ENCODE peak calls at places on chromosome 4, in ten cellular contexts. D is uterus, K is ovary, U is colonic mucosa, Z is suprapubic skin, W is body of pancreas, B is pancreas, M is HCT116, Q is heart left ventricle, X is endothelial cell of umbilical vein. Y is an unnamed sample. For H3K9me3, the result is how much of the 10 kb centered on the place peaks cover.

GRCh38 chr4:42627887-42628646 is 28.8 kb downstream of the ATP8A1 start:
- DNase-seq in B (peak), Q (peak), U (peak), D (peak), W (peak), K (peak), Z (peak), M (no peak), X (no peak), Y (no peak)

GRCh38 chr4:2672700-2673099 is 83.4 kb downstream of the TNIP2 start:
- DNase-seq in M (no peak), D (no peak), Z (no peak), B (no peak), K (no peak), Q (no peak), U (no peak), W (no peak), X (no peak), Y (no peak)

GRCh38 chr4:154622598-154622997 is 10.1 kb upstream of the FGG start:
- DNase-seq in M (peak), Q (no peak), B (no peak), W (peak), D (no peak), U (peak), X (peak), K (no peak), Z (no peak), Y (peak)

GRCh38 chr4:185837415-185838103 is 25.6 kb upstream of the SORBS2 start:
- DNase-seq in B (no peak), D (no peak), Z (no peak), Q (no peak), M (no peak), U (no peak), X (peak), K (no peak), W (no peak), Y (no peak)

GRCh38 chr4:47913328-47913727 is 1.1 kb downstream of the NFXL1 start:
- DNase-seq in W (no peak), K (no peak), Z (no peak), M (no peak), X (peak), Q (no peak), U (no peak), B (no peak), D (no peak), Y (no peak)

GRCh38 chr4:184669251-184669650 is 19.7 kb downstream of the PRIMPOL start:
- DNase-seq in X (no peak), U (no peak), D (no peak), Q (no peak), M (no peak), K (no peak), B (no peak), Z (no peak), W (no peak), Y (no peak)

GRCh38 chr4:112896326-112896892 is 153.0 kb upstream of the ANK2 start:
- DNase-seq in B (no peak), U (no peak), X (no peak), Q (no peak), M (no peak), D (no peak), Z (no peak), K (no peak), W (no peak), Y (peak)

GRCh38 chr4:138678985-138679746 is 336.4 kb upstream of the NOCT start:
- DNase-seq in W (no peak), D (no peak), M (no peak), Z (no peak), B (no peak), U (no peak), Q (no peak), X (no peak), K (no peak), Y (no peak)

GRCh38 chr4:168648929-168649328 is 152.1 kb downstream of the PALLD start:
- DNase-seq in M (no peak), K (no peak), Q (no peak), W (no peak), D (no peak), B (no peak), U (no peak), X (peak), Z (no peak), Y (no peak)

GRCh38 chr4:169385356-169385755 is 114.6 kb upstream of the SH3RF1 start:
- DNase-seq in B (no peak), Z (no peak), X (no peak), M (no peak), U (no peak), Q (no peak), W (no peak), D (no peak), K (no peak), Y (no peak)

GRCh38 chr4:182616476-182616875 is 300.7 kb downstream of the DCTD start:
- DNase-seq in X (no peak), W (no peak), D (no peak), K (no peak), Z (no peak), M (no peak), U (no peak), B (no peak), Q (no peak), Y (no peak)

DNA sequence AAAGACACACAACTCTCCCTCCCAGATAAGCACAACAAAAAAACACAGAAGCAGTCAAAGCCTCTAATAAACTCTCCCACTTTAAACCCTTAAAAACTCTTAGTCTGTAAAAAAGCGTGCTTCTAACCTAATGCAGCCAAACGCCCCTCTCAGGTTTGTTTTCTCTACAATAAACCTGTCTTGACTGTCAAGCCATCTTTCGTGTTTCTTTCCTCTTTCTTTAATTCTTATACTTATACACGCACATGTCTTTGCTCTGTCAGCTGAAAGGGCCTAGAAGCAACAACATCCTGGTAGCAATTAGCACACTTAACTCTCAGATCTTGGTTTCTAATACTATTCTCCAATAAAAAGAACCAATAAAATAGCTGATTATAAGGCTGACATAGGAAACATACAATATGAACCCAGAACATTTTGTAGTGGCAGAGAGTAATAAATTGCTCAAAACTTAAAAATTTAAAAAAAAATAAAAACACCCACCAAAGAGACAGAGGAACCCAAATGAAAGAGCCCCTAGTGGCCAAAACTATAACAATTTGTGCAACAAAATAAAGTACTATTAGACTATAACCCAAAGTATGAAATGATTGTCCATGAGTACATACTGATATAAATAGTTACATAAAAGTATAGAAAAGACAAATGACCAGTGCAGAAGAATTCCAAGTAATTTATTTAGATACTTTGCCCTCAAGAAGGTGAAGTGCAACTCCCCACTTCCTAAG is 440.4 kb upstream of the ADGRL3 start:
- DNase-seq in W (no peak), X (no peak), Q (no peak), K (no peak), U (no peak), M (no peak), D (no peak), B (no peak), Z (no peak), Y (no peak)
- TF ChIP-seq CTCF in W (no peak), X (no peak), Q (no peak), K (no peak), U (no peak), M (no peak), D (no peak), B (no peak), Z (no peak), Y (no peak)

GRCh38 chr4:107710493-107711459 is 9.3 kb downstream of the PAPSS1 start:
- DNase-seq in U (no peak), Q (no peak), Z (no peak), W (no peak), K (no peak), X (no peak), M (no peak), D (no peak), B (no peak), Y (no peak)

GRCh38 chr4:107705742-107706556 is 14.1 kb downstream of the PAPSS1 start:
- DNase-seq in U (no peak), Q (no peak), B (no peak), W (no peak), D (no peak), X (no peak), M (no peak), Z (no peak), K (no peak), Y (no peak)

GRCh38 chr4:107709916-107710315 is 10.1 kb downstream of the PAPSS1 start:
- DNase-seq in B (no peak), Q (no peak), X (peak), W (no peak), M (no peak), D (no peak), Z (no peak), K (no peak), U (no peak), Y (no peak)

GRCh38 chr4:107711831-107712230 is 8.2 kb downstream of the PAPSS1 start:
- DNase-seq in M (no peak), D (no peak), W (no peak), Q (no peak), X (no peak), U (no peak), B (no peak), K (no peak), Z (no peak), Y (no peak)

GRCh38 chr4:107708225-107708624 is 11.8 kb downstream of the PAPSS1 start:
- DNase-seq in M (no peak), D (no peak), Q (no peak), K (no peak), B (no peak), Z (no peak), X (no peak), W (no peak), U (no peak), Y (no peak)
- H3K9me3 ChIP-seq in M (under half), D (under half), Q (under half), K (under half), B (under half), Z (under half), X (under half), W (under half), U (under half), Y (under half)

DNA sequence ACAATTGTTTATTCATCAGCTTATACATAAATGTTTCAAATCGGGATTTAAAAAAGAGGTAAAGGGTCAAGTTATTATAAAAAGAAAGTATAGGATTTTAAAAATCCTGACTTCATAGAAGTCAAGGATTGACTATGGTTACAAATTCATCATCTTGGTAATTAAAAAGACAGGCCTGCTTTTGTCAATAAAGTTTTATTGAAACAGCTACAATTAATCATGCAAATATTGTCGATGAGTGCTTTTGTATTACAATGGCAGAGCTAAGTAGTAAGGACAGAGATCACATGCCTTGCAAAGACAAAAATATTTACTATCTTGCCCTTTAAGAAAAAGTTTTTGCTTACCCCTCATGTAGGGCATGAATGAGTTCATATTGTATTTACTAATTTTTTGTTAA is 595.4 kb downstream of the IL15 start:
- DNase-seq in W (no peak), B (no peak), D (no peak), K (no peak), M (no peak), X (no peak), Z (no peak), U (no peak), Q (no peak), Y (no peak)
- TF ChIP-seq CTCF in W (no peak), B (no peak), D (no peak), K (no peak), M (no peak), X (no peak), Z (no peak), U (no peak), Q (no peak), Y (no peak)

DNA sequence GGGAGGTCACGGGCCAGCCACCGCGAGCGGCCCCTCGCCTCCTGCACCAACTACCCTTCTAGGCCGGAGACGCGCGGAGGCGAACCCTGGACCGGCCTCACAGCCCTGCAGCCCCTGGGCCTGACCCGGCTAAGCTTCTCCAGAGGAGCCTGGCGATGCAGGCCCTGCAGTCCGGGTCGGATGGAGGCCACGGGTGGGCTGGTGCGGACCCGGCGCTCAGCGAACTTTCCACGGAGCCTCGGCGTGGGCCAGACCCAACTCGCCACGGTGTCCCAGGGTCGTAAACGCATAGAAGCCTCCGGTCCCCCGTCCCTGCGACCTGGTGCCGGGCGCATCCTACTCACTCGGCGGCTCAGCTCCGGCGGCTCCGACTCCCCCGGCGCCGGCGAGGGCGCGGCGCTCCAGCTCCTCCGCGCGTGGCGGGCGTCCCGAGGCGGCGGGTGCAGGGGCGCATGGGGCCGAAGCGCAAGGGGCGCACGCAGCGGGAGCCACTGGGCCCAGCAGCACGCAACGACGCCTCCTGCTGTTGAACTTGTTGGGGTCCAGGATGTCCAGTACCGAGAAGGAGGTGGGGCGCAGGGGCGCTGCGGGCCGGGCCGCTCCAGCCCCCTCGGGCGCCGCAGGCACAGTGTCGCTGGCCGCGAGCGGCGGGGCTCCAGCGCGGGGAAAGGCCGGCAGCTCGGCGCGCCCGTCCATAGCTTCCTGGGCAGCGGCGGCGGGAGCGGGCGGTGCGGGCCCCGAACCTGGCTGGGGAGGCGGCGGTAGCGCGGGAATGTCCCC is 416 bp downstream of the NKX1-1 start:
- DNase-seq in Z (no peak), M (no peak), D (no peak), B (peak), W (no peak), Q (no peak), U (peak), X (no peak), K (no peak), Y (peak)
- H3K9me3 ChIP-seq in Z (under half), M (under half), D (under half), B (under half), W (under half), Q (under half), U (under half), X (under half), K (under half), Y (under half)

DNA sequence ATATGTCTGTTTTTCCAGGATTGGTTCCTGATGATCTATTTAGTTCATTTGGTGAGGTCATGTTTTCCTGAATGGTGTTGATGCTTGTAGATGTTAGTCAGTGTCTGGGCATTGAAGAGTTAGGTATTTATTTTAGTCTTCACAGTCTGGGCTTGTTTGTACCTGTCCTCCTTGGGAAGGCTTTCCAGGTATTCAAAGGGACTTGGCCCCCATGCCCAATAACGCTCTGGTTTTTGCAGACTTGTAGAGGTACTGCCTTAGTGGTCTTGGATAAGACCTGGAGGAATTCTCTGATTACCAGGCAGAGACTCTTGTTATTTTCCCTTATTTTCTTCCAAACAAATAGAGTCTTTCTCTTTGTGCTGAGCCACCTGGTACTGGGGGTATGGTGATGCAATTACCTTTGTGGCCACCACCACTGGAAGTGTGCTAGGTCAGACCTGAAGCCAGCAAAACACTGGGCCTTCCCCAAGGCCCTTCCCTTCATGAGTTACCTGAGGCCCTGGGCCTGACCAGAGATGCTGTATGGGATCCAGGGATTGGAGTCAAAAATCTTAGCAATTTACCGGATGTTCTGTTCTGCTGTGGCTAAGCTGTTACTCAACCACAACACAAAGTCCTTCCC is 63.3 kb upstream of the RXFP1 start:
- DNase-seq in U (no peak), X (no peak), K (no peak), M (no peak), D (no peak), B (no peak), Z (no peak), W (no peak), Q (no peak), Y (no peak)
- TF ChIP-seq CTCF in U (no peak), X (no peak), K (no peak), M (no peak), D (no peak), B (no peak), Z (no peak), W (no peak), Q (no peak), Y (no peak)

DNA sequence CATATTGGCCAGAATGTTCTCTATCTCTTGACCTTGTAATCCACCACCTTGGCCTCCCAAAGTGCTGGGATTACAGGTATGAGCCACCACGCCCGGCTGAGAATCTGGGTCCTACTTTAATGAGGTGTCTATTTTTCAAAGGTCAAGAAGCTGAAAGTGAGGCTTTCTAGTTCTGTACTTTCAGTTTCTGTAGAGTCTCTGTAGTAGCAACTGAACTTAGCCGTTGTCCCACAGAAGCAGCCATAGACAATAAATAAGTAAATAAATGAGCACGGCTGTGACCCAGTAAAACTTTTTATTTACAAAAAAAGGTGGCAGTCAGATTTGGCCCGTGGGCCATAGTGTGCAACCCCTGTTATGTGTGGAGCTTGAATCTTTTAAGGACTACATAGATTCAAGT is 92.0 kb downstream of the FNIP2 start:
- DNase-seq in Z (no peak), U (no peak), Q (no peak), B (no peak), W (no peak), M (no peak), K (no peak), D (no peak), X (no peak), Y (no peak)
- H3K9me3 ChIP-seq in Z (under half), U (under half), Q (under half), B (under half), W (under half), M (under half), K (under half), D (under half), X (under half), Y (under half)

DNA sequence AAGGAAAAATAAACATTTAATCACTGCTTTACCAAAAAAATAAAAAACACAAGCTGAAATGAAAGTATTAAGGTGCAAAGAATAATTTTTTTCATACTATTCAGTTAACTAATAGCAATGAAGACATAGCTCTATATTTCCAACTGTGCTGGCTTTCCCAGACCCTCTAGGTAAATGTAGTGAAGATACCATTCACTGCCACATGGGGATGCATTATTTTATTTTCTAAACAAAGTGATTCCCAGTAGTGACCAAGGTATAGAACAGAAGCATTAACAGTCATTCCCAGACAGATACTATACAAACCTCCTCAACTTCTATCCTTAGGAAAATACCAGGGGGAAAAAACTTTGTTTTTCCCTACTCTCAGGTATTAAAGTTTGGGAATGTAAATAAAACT is 39.4 kb downstream of the ANTXR2 start:
- DNase-seq in X (no peak), U (no peak), Z (no peak), Q (no peak), B (no peak), K (no peak), M (no peak), W (no peak), D (no peak), Y (no peak)
- TF ChIP-seq CTCF in X (no peak), U (no peak), Z (no peak), Q (no peak), B (no peak), K (no peak), M (no peak), W (no peak), D (no peak), Y (no peak)

DNA sequence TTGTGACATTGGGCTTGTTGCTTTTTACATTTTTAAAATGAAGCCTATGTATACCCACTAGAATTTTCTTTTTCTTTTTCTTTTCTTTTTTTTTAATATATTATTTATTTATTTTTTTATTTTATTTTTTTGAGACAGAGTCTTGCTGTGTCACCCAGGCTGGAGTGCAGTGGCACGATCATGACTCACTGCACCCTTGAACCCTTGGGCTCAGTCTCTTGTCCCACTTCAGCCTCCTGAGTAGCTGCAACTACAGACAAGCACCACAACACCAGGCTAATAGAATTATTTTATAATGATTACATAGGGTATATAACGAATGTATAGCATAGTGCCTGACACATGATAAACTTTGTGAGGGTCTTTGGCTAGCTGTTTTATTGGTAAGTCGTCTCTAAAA is 64.9 kb downstream of the RBPJ start:
- DNase-seq in D (no peak), M (no peak), U (no peak), K (no peak), B (no peak), W (no peak), Z (no peak), X (no peak), Q (no peak), Y (no peak)
- H3K9me3 ChIP-seq in D (under half), M (under half), U (under half), K (under half), B (under half), W (under half), Z (under half), X (under half), Q (under half), Y (under half)

GRCh38 chr4:6873291-6873690 is 36.3 kb upstream of the TBC1D14 start:
- DNase-seq in Z (no peak), U (no peak), B (no peak), K (no peak), X (peak), M (no peak), Q (no peak), D (no peak), W (no peak), Y (no peak)
- TF ChIP-seq CTCF in Z (no peak), U (no peak), B (no peak), K (no peak), X (peak), M (peak), Q (no peak), D (no peak), W (no peak), Y (no peak)

DNA sequence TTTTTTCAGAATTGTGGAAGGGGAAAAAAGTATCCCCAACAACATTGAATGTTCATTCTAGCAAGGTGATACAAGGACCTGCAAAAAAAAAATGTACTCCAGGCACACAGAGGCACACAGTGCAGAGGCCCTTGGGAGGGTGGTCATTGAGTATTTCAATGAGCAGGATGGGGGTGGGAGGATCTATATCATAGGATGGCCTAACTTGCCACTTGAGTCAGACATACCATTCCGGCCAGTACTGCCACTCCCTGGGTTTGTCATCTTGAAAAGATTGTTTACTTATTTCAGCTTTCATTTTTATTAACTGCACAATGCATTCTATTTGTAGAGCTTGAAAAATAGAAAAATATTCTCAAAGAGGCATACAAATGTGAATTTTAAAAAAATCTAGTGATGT is 18.7 kb downstream of the ZNF595 start:
- DNase-seq in K (no peak), U (no peak), Z (no peak), D (no peak), B (no peak), Q (no peak), M (no peak), W (no peak), X (no peak), Y (no peak)
- H3K9me3 ChIP-seq in K (under half), U (under half), Z (half or more), D (under half), B (under half), Q (half or more), M (under half), W (half or more), X (under half), Y (under half)